ENCODE peak calls at places on chromosome 5, in six cellular contexts. U is IMR-90, H is mesenchymal stem cell, F is neuronal stem cell, P is mesendoderm, L is H9. G is an unnamed sample.

GRCh38 chr5:42268630-42269029 is 154.6 kb upstream of the GHR start:
- DNase-seq in L (no peak), P (peak), H (peak), F (no peak), U (peak), G (no peak)

GRCh38 chr5:663436-664342 is 29.5 kb downstream of the TPPP start:
- DNase-seq in U (no peak), L (no peak), F (no peak), H (no peak), P (no peak), G (no peak)

GRCh38 chr5:1731091-1731639 is 68.5 kb downstream of the MRPL36 start:
- DNase-seq in P (no peak), L (peak), U (no peak), F (no peak), H (no peak), G (no peak)

GRCh38 chr5:136891601-136892000 is 526.3 kb upstream of the TRPC7 start:
- DNase-seq in H (no peak), F (peak), U (no peak), L (no peak), P (peak), G (no peak)

GRCh38 chr5:139641116-139642080 is 6.8 kb upstream of the CXXC5 start:
- DNase-seq in H (no peak), F (no peak), P (no peak), U (no peak), L (no peak), G (peak)

GRCh38 chr5:107305999-107306398 is 364.7 kb downstream of the EFNA5 start:
- DNase-seq in P (no peak), U (no peak), F (no peak), L (no peak), H (no peak), G (no peak)

GRCh38 chr5:149471406-149472183 is 79.6 kb downstream of the CSNK1A1 start:
- DNase-seq in L (no peak), P (no peak), H (peak), U (peak), F (no peak), G (no peak)

GRCh38 chr5:91296691-91297143 is 86.4 kb downstream of the ARRDC3 start:
- DNase-seq in F (no peak), U (no peak), L (no peak), H (no peak), P (no peak), G (no peak)

GRCh38 chr5:96320797-96321196 is 112.3 kb downstream of the PCSK1 start:
- DNase-seq in F (no peak), L (no peak), H (no peak), P (no peak), U (peak), G (no peak)

GRCh38 chr5:72096602-72097205 is 10.6 kb upstream of the MAP1B start:
- DNase-seq in P (no peak), L (no peak), H (peak), U (no peak), F (no peak), G (no peak)

GRCh38 chr5:92941806-92942205 is 639.2 kb downstream of the NR2F1-AS1 start:
- DNase-seq in F (no peak), P (no peak), H (no peak), U (no peak), L (no peak), G (no peak)

GRCh38 chr5:128494516-128494915 is 43.5 kb downstream of the FBN2 start:
- DNase-seq in L (peak), H (no peak), P (peak), F (no peak), U (no peak), G (no peak)

GRCh38 chr5:101009758-101010519 is 106.9 kb upstream of the ST8SIA4 start:
- DNase-seq in H (no peak), L (no peak), P (peak), U (no peak), F (peak), G (no peak)

GRCh38 chr5:130871346-130872086 is 293.5 kb downstream of the HINT1 start:
- DNase-seq in L (peak), U (peak), P (peak), H (peak), F (no peak), G (peak)

GRCh38 chr5:135493406-135494180 is 41.4 kb upstream of the TIFAB start:
- DNase-seq in L (no peak), P (no peak), F (no peak), H (peak), U (peak), G (no peak)

GRCh38 chr5:173736923-173737412 is 120.5 kb upstream of the BOD1 start:
- DNase-seq in H (no peak), L (no peak), F (no peak), P (no peak), U (no peak), G (no peak)

GRCh38 chr5:142474426-142474825 is 149.6 kb upstream of the SPRY4 start:
- DNase-seq in L (no peak), H (peak), P (peak), U (no peak), F (no peak), G (no peak)

GRCh38 chr5:18732556-18733479 is 1098.6 kb downstream of the TAF11L14 start:
- DNase-seq in U (no peak), P (no peak), F (no peak), L (no peak), H (no peak), G (no peak)

GRCh38 chr5:154228696-154229095 is 38.2 kb downstream of the GALNT10 start:
- DNase-seq in L (no peak), U (no peak), P (no peak), H (no peak), F (no peak), G (no peak)

GRCh38 chr5:180330810-180331646 is 22.1 kb downstream of the GFPT2 start:
- DNase-seq in L (peak), P (peak), H (peak), U (peak), F (no peak), G (no peak)

GRCh38 chr5:2579126-2579525 is 172.4 kb downstream of the IRX2 start:
- DNase-seq in F (no peak), U (no peak), L (no peak), P (peak), H (no peak), G (no peak)

GRCh38 chr5:43967165-43967564 is 364.2 kb downstream of the NNT start:
- DNase-seq in H (peak), F (no peak), U (no peak), L (no peak), P (no peak), G (no peak)

GRCh38 chr5:56202483-56202882 is 30.6 kb downstream of the ANKRD55 start:
- DNase-seq in H (peak), U (peak), P (no peak), L (no peak), F (no peak), G (no peak)

GRCh38 chr5:36054646-36055045 is 12.0 kb downstream of the UGT3A2 start:
- DNase-seq in L (no peak), P (no peak), H (no peak), F (no peak), U (no peak), G (no peak)
- H2BK15ac ChIP-seq in L (no peak), P (no peak), H (no peak), F (no peak), U (no peak), G (no peak)

GRCh38 chr5:160824590-160824989 is 27.4 kb downstream of the ATP10B start:
- DNase-seq in U (no peak), H (no peak), P (no peak), L (no peak), F (no peak), G (no peak)
- H2BK15ac ChIP-seq in U (no peak), H (no peak), P (no peak), L (no peak), F (no peak), G (no peak)

GRCh38 chr5:99771296-99771695 is 763.9 kb upstream of the FAM174A start:
- DNase-seq in P (no peak), U (no peak), L (no peak), F (no peak), H (no peak), G (no peak)
- H2BK15ac ChIP-seq in P (no peak), U (no peak), L (no peak), F (no peak), H (no peak), G (no peak)

GRCh38 chr5:54882101-54882500 is 103.3 kb downstream of the ESM1 start:
- DNase-seq in U (no peak), H (no peak), P (no peak), F (no peak), L (no peak), G (no peak)
- H2BK15ac ChIP-seq in U (no peak), H (no peak), P (peak), F (no peak), L (no peak), G (no peak)

GRCh38 chr5:161034456-161034855 is 182.4 kb upstream of the ATP10B start:
- DNase-seq in U (no peak), F (no peak), H (no peak), P (peak), L (no peak), G (no peak)
- H2BK15ac ChIP-seq in U (no peak), F (no peak), H (no peak), P (no peak), L (no peak), G (no peak)

GRCh38 chr5:133758641-133759040 is 146.3 kb upstream of the FSTL4 start:
- DNase-seq in F (no peak), L (no peak), H (no peak), P (peak), U (no peak), G (no peak)
- H2BK15ac ChIP-seq in F (no peak), L (no peak), H (no peak), P (no peak), U (no peak), G (no peak)

GRCh38 chr5:176847726-176848290 is 37.4 kb downstream of the UNC5A start:
- DNase-seq in P (no peak), H (no peak), F (no peak), U (no peak), L (no peak), G (no peak)

GRCh38 chr5:176848651-176849050 is 38.3 kb downstream of the UNC5A start:
- DNase-seq in F (no peak), H (no peak), U (no peak), P (no peak), L (no peak), G (no peak)

GRCh38 chr5:176845392-176845713 is 35.0 kb downstream of the UNC5A start:
- DNase-seq in H (no peak), U (no peak), F (no peak), L (no peak), P (no peak), G (no peak)

GRCh38 chr5:176846335-176847140 is 36.2 kb downstream of the UNC5A start:
- DNase-seq in P (no peak), F (no peak), U (no peak), H (no peak), L (no peak), G (no peak)

DNA sequence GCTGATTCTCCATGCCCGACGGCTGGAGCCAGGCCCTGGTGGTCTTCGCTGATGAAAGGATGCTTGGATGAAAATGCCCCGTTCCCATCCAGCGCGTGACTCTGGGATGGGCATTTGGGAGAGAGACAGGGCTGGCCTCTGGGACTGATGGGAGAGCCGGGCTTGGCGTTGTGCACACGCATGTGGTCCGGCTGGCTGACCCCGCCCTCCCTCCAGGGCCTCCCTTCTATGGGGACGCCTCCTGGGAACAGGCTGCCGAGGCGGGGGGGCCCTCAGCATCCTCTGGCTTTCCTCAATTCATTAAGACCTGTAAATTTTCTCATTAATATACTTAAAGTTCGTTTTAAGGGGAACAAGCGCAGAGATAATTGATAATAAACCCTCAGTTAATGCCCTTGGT is 36.8 kb downstream of the UNC5A start:
- DNase-seq in P (no peak), L (no peak), U (no peak), H (no peak), F (no peak), G (no peak)
- H2BK15ac ChIP-seq in P (no peak), L (no peak), U (no peak), H (no peak), F (peak), G (no peak)

DNA sequence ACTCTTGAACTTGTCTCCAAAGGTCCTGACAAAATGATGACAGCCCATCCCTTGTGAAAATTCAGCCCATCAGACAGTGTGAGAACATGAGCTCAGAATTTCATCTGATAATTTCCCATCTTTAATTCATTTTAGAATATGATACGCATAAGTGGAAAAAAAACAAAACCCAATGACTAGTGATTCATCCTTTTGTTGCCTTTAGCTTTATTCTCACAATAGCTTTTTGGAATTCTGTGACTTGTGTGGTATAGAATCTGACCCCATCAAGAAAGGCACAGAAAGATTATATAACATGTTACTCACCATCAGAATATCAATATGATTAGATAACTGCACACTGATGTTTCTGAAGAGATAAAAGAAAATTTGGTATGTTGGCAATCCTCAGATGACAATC is 16.1 kb upstream of the TMED7 start:
- DNase-seq in L (no peak), U (peak), H (no peak), F (no peak), P (no peak), G (no peak)
- H2BK15ac ChIP-seq in L (no peak), U (no peak), H (no peak), F (no peak), P (no peak), G (no peak)

GRCh38 chr5:33701251-33701650 is 190.5 kb downstream of the ADAMTS12 start:
- DNase-seq in P (no peak), H (no peak), L (no peak), U (peak), F (no peak), G (no peak)
- H2BK15ac ChIP-seq in P (no peak), H (no peak), L (no peak), U (no peak), F (no peak), G (no peak)

G was measured in H1.